ENCODE peak calls at places on chromosome 18, in nine cellular contexts. J, M, Y, C, R, D, O, N and I are unnamed samples.
A peak's percentile ranks its signal among the peaks of the same experiment; 100 is the strongest.

GRCh38 chr18:42298744-42299685 is 344.0 kb downstream of the PIK3C3 start:
- DNase-seq in N (peak; percentile 60), M (peak; percentile 59), O (peak; percentile 56), C (peak; percentile 80), J (peak; percentile 23), R (peak; percentile 86), Y (peak; percentile 83), D (peak; percentile 56), I (peak; percentile 81)

GRCh38 chr18:77133920-77134496 is 1.4 kb upstream of the MBP start:
- DNase-seq in J (no peak), R (no peak), D (no peak), N (no peak), Y (no peak), O (no peak), M (no peak), C (peak; percentile 49), I (no peak)

GRCh38 chr18:35828591-35828990 is 143.9 kb upstream of the RMP24 start:
- DNase-seq in N (no peak), D (no peak), R (no peak), J (no peak), C (no peak), O (no peak), M (no peak), Y (no peak), I (no peak)

GRCh38 chr18:78999939-79000338 is 20.3 kb downstream of the SALL3 start:
- DNase-seq in N (no peak), C (no peak), M (no peak), D (no peak), O (no peak), R (peak; percentile 36), J (no peak), Y (no peak), I (no peak)

GRCh38 chr18:58611471-58612131 is 17.3 kb downstream of the ALPK2 start:
- DNase-seq in J (peak; percentile 15), D (peak; percentile 20), O (no peak), R (no peak), Y (no peak), M (no peak), C (no peak), N (no peak), I (peak; percentile 45)

GRCh38 chr18:79982736-79983135 is 5.6 kb downstream of the TXNL4A start:
- DNase-seq in C (no peak), J (no peak), N (no peak), M (peak; percentile 43), R (no peak), Y (peak; percentile 21), D (peak; percentile 10), O (no peak), I (no peak)

GRCh38 chr18:5510109-5510846 is 33.5 kb downstream of the EPB41L3 start:
- DNase-seq in C (no peak), R (no peak), N (no peak), O (no peak), J (no peak), Y (no peak), D (no peak), M (no peak), I (no peak)

GRCh38 chr18:12989397-12990127 is 1.6 kb upstream of the CEP192 start:
- DNase-seq in M (no peak), O (no peak), R (no peak), J (no peak), D (no peak), N (no peak), C (no peak), Y (no peak), I (no peak)

GRCh38 chr18:35215026-35215425 is 25.8 kb upstream of the ZNF397 start:
- DNase-seq in D (no peak), Y (no peak), O (no peak), M (no peak), J (no peak), C (no peak), R (no peak), N (no peak), I (no peak)

GRCh38 chr18:67302043-67302442 is 214.5 kb downstream of the DSEL start:
- DNase-seq in N (peak; percentile 39), O (no peak), D (no peak), M (no peak), R (no peak), C (no peak), J (no peak), Y (no peak), I (peak; percentile 4)

GRCh38 chr18:8324343-8325065 is 284.7 kb upstream of the RAB12 start:
- DNase-seq in C (peak; percentile 4), R (no peak), D (no peak), J (no peak), Y (no peak), N (no peak), M (no peak), O (no peak), I (no peak)

GRCh38 chr18:596288-596881 is 403 bp upstream of the CLUL1 start:
- DNase-seq in J (peak; percentile 5), O (peak; percentile 17), R (no peak), N (no peak), Y (peak; percentile 39), C (peak; percentile 28), D (peak; percentile 39), M (no peak), I (no peak)

GRCh38 chr18:961644-962355 is 57.1 kb downstream of the ADCYAP1 start:
- DNase-seq in J (peak; percentile 49), M (peak; percentile 16), C (peak; percentile 65), D (peak; percentile 14), R (peak; percentile 12), Y (peak; percentile 2), O (no peak), N (no peak), I (peak; percentile 44)

GRCh38 chr18:75125359-75126331 is 83.3 kb downstream of the PTGR3 start:
- DNase-seq in D (no peak), J (no peak), N (no peak), M (no peak), O (no peak), R (no peak), Y (no peak), C (no peak), I (no peak)

GRCh38 chr18:48072428-48073204 is 142.2 kb upstream of the SMAD2 start:
- DNase-seq in M (no peak), R (no peak), J (no peak), N (no peak), C (no peak), D (no peak), Y (no peak), O (no peak), I (no peak)

GRCh38 chr18:47204908-47205522 is 28.9 kb upstream of the IER3IP1 start:
- DNase-seq in Y (no peak), N (no peak), J (peak; percentile 14), C (peak; percentile 66), M (peak; percentile 6), R (peak; percentile 48), D (peak; percentile 33), O (peak; percentile 49), I (no peak)

GRCh38 chr18:9535430-9535972 is 60.2 kb downstream of the RALBP1 start:
- DNase-seq in J (no peak), N (no peak), Y (peak; percentile 17), C (no peak), O (no peak), M (no peak), D (peak; percentile 34), R (no peak), I (peak; percentile 90)

GRCh38 chr18:57051586-57052044 is 95.3 kb upstream of the BOD1L2 start:
- DNase-seq in O (no peak), D (no peak), R (peak; percentile 12), M (no peak), C (peak; percentile 4), Y (no peak), J (no peak), N (no peak), I (no peak)

GRCh38 chr18:25456284-25456683 is 104.3 kb upstream of the ZNF521 start:
- DNase-seq in O (no peak), M (no peak), J (no peak), C (no peak), D (no peak), R (no peak), N (no peak), Y (no peak), I (no peak)

GRCh38 chr18:24075731-24076130 is 61.2 kb downstream of the TTC39C start:
- DNase-seq in Y (no peak), M (no peak), C (no peak), D (no peak), O (no peak), J (no peak), N (peak; percentile 13), R (no peak), I (no peak)

GRCh38 chr18:33034941-33035340 is 262.1 kb upstream of the KLHL14 start:
- DNase-seq in M (no peak), R (no peak), J (no peak), O (no peak), N (peak; percentile 33), D (no peak), Y (no peak), C (no peak), I (peak; percentile 6)

GRCh38 chr18:64175432-64175831 is 26.5 kb upstream of the LINC00305 start:
- DNase-seq in Y (no peak), O (no peak), C (peak; percentile 7), J (peak; percentile 1), R (no peak), D (no peak), M (no peak), N (no peak), I (no peak)